ENCODE peak calls at places on chromosomes 4 and X, in ten cellular contexts. B, D, Q, N, J, L, Z, G, R and E are unnamed samples. For H3K27me3, the result is how much of the 10 kb centered on the place peaks cover.

GRCh38 chr4:54941994-54942552 is 183.3 kb downstream of the KDR start:
- DNase-seq in L (no peak), Q (no peak), B (no peak), G (no peak), R (no peak), Z (no peak), D (no peak), J (peak), N (no peak), E (no peak)

GRCh38 chr4:7365472-7366179 is 69.1 kb downstream of the PSAPL1 start:
- DNase-seq in R (no peak), Z (no peak), J (no peak), D (no peak), Q (peak), B (no peak), G (no peak), L (no peak), N (no peak), E (no peak)

GRCh38 chr4:76527666-76528065 is 92.6 kb downstream of the SHROOM3 start:
- DNase-seq in B (no peak), N (no peak), J (no peak), R (no peak), G (no peak), L (no peak), Z (no peak), D (no peak), Q (no peak), E (no peak)

GRCh38 chrX:24561121-24561520 is 86.0 kb downstream of the PCYT1B start:
- DNase-seq in Q (peak), Z (no peak), J (no peak), N (peak), L (no peak), D (no peak), B (no peak), R (no peak), G (no peak), E (no peak)

GRCh38 chr4:188767496-188767895 is 628.3 kb downstream of the TRIML1 start:
- DNase-seq in N (no peak), D (no peak), B (no peak), J (no peak), Z (no peak), Q (no peak), G (no peak), R (no peak), L (no peak), E (no peak)

GRCh38 chr4:56976878-56977320 is 507 bp downstream of the NOA1 start:
- DNase-seq in D (peak), R (peak), Q (peak), N (peak), L (peak), J (no peak), Z (peak), B (peak), G (no peak), E (peak)

GRCh38 chrX:25048176-25048575 is 32.4 kb upstream of the ARX start:
- DNase-seq in J (no peak), G (no peak), N (no peak), B (no peak), L (no peak), D (no peak), R (no peak), Z (no peak), Q (no peak), E (no peak)

GRCh38 chrX:2427147-2427546 is 73.6 kb downstream of the DHRSX start:
- DNase-seq in G (no peak), B (no peak), J (peak), L (no peak), N (no peak), Q (no peak), Z (no peak), R (no peak), D (no peak), E (peak)

GRCh38 chrX:138877746-138878145 is 166.2 kb upstream of the FGF13 start:
- DNase-seq in D (no peak), G (no peak), N (no peak), B (no peak), L (no peak), Q (no peak), J (no peak), R (no peak), Z (no peak), E (no peak)

GRCh38 chr4:108350332-108350731 is 181.6 kb upstream of the LEF1 start:
- DNase-seq in L (no peak), G (no peak), D (no peak), N (no peak), J (no peak), B (peak), Z (no peak), Q (peak), R (no peak), E (no peak)

GRCh38 chrX:68498508-68499379 is at the start of gene YIPF6:
- DNase-seq in J (peak), R (peak), Q (peak), G (peak), L (peak), Z (peak), B (peak), N (peak), D (peak), E (peak)

GRCh38 chr4:37988670-37989069 is 28.5 kb downstream of the PTTG2 start:
- DNase-seq in Q (no peak), L (no peak), N (no peak), J (no peak), R (no peak), B (no peak), Z (peak), D (no peak), G (no peak), E (no peak)

GRCh38 chrX:149490100-149490499 is 15.0 kb downstream of the IDS start:
- DNase-seq in G (no peak), J (no peak), B (no peak), N (no peak), Q (no peak), R (no peak), L (no peak), D (no peak), Z (no peak), E (no peak)

GRCh38 chrX:149491812-149492211 is 13.3 kb downstream of the IDS start:
- DNase-seq in D (no peak), N (no peak), Z (no peak), B (no peak), G (no peak), R (peak), L (peak), Q (no peak), J (no peak), E (no peak)

DNA sequence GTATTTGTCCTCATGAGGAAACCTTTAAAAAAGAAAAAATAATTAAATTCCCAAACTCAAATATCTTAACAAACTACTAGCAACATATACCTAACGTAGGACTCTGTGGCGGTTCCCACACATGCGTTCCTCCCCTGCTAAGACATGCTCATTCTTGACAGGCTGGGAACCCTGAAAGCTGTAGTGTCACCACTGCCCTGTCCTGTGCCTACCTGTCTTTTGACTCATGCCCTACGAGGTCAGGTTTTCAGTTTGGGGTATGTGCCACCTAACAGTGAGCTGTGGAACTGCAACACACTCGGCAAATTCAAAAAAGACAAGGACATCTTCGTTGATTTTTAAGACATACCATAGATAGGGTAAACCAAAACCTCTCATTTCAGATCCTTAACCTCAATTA is 17.8 kb downstream of the IDS start:
- DNase-seq in Z (no peak), J (no peak), L (no peak), R (no peak), B (no peak), G (no peak), D (no peak), N (no peak), Q (no peak), E (no peak)
- TF ChIP-seq CTCF in Z (peak), J (no peak), L (no peak), R (no peak), B (no peak), G (no peak), D (no peak), N (peak), Q (peak), E (peak)

DNA sequence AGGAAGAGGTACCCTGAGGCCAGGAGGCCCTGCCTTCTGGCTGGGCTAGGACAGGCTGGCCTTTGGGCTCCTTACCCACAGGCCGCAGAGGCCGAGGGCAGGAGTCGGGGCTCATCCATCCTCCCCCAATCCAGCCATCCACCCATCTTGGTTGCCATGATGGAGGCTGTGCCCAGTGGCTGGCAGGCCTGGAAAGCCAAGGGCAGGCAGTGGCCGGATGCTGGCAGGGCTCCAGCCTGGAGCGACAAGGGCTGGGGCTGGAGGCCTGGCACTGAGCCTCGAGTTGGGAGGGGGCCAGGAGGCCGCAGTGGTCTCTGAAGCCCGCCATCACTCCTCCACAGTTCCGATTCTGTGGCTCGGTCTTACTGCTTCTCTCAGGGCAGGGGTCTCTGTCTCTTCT is 8.6 kb upstream of the BGN start:
- DNase-seq in J (no peak), G (no peak), L (no peak), D (no peak), Q (no peak), Z (no peak), B (peak), R (no peak), N (no peak), E (no peak)
- H3K27me3 ChIP-seq in J (under half), G (under half), L (under half), D (under half), Q (under half), Z (under half), B (under half), R (under half), N (under half), E (under half)

DNA sequence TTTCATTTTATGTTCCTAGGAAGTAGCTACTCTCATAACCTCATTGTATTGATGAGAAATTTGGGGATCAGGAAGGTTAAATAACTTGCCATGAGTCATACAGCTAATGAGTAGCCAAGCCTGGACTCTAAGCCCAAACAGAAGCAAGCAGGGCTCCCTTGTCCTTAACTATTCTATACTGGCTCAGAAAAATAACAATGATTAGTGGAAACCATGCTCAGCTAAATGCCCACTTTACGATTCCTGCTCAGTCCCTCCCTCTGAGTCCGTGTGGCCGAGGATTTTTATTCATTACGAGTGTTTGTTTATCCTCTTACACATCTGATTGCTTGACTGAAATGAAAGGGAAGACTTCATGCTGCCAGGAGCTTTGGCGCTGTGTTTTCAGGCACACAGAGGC is 100.9 kb downstream of the SLC34A2 start:
- DNase-seq in J (no peak), Z (no peak), R (peak), D (no peak), B (no peak), G (no peak), N (no peak), Q (no peak), L (no peak), E (no peak)
- TF ChIP-seq EP300 in J (no peak), Z (no peak), R (no peak), D (no peak), B (no peak), G (no peak), N (no peak), Q (no peak), L (no peak), E (no peak)

DNA sequence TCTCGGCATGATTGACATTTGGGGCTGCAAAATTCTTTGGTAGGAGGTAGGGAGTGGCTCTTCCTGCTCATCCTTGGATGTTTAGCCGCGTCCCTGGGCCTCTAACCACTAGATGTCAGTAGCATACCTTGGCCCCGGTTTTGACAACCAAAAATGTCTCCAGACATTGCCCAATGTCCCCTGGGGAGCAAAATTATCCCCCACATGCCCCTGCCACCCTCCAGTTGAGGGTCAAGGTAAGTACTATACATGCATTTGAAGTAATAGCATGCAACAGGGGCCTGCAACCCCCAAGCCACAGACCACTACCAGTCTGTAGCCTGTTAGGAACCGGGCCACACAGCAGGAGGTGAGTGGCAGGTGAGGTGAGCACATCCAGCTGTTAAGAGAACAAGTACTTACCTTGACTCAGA is 17.6 kb upstream of the KIAA1210 start:
- DNase-seq in B (no peak), Q (no peak), D (no peak), N (peak), R (no peak), G (no peak), J (no peak), Z (peak), L (peak), E (no peak)
- TF ChIP-seq CTCF in B (no peak), Q (peak), D (no peak), N (peak), R (peak), G (no peak), J (no peak), Z (peak), L (no peak), E (peak)

GRCh38 chr4:77827343-77827742 is 8.2 kb upstream of the CNOT6L start:
- DNase-seq in Q (no peak), G (no peak), R (no peak), Z (no peak), D (no peak), N (no peak), B (no peak), J (no peak), L (no peak), E (no peak)

GRCh38 chr4:77834403-77834802 is 15.2 kb upstream of the CNOT6L start:
- DNase-seq in N (no peak), G (no peak), B (no peak), D (no peak), R (no peak), J (no peak), Z (no peak), L (no peak), Q (no peak), E (no peak)

GRCh38 chr4:77833158-77833724 is 14.1 kb upstream of the CNOT6L start:
- DNase-seq in G (no peak), Q (peak), J (no peak), D (no peak), B (no peak), R (no peak), Z (no peak), L (no peak), N (no peak), E (no peak)
- H3K27me3 ChIP-seq in G (under half), Q (under half), J (under half), D (under half), B (under half), R (under half), Z (under half), L (under half), N (under half), E (under half)